ENCODE peak calls at places on chromosomes 12 and 14, in six cellular contexts. L, A, I, M, G and J are unnamed samples.

GRCh38 chr12:62435337-62436163 is 31.1 kb upstream of the MON2 start:
- DNase-seq in L (peak), A (peak), I (peak), M (peak), G (peak), J (peak)

GRCh38 chr12:43835656-43836454 is at the start of gene TMEM117:
- DNase-seq in L (peak), A (peak), I (peak), M (peak), G (peak), J (peak)

GRCh38 chr14:54220122-54220691 is 176.6 kb upstream of the CDKN3 start:
- DNase-seq in L (no peak), A (peak), I (peak), M (peak), G (no peak), J (no peak)

GRCh38 chr14:103123634-103124500 is 606 bp downstream of the TNFAIP2 start:
- DNase-seq in L (no peak), A (peak), I (peak), M (no peak), G (peak), J (no peak)

GRCh38 chr12:4526923-4527546 is 11.7 kb upstream of the RAD51AP1 start:
- DNase-seq in L (peak), A (peak), I (no peak), M (peak), G (no peak), J (no peak)

GRCh38 chr12:1936406-1937320 is 18.2 kb upstream of the CACNA2D4 start:
- DNase-seq in L (peak), A (peak), I (peak), M (no peak), G (no peak), J (no peak)

GRCh38 chr12:79055926-79056674 is 191.5 kb downstream of the SYT1 start:
- DNase-seq in L (peak), A (peak), I (no peak), M (no peak), G (no peak), J (no peak)

GRCh38 chr12:4271433-4272013 is 2.0 kb upstream of the CCND2 start:
- DNase-seq in L (no peak), A (peak), I (no peak), M (no peak), G (no peak), J (no peak)

GRCh38 chr12:13713746-13714400 is 267.5 kb downstream of the GRIN2B start:
- DNase-seq in L (no peak), A (no peak), I (no peak), M (peak), G (no peak), J (no peak)

GRCh38 chr12:47576256-47576655 is 129.6 kb downstream of the RPAP3 start:
- DNase-seq in L (no peak), A (no peak), I (no peak), M (peak), G (no peak), J (peak)

GRCh38 chr14:60210703-60211102 is 38.3 kb upstream of the PPM1A start:
- DNase-seq in L (no peak), A (no peak), I (no peak), M (no peak), G (no peak), J (no peak)

GRCh38 chr14:63039800-63040380 is 5.4 kb downstream of the KCNH5 start:
- DNase-seq in L (peak), A (peak), I (no peak), M (peak), G (peak), J (no peak)

GRCh38 chr14:48805315-48805714 is 780.9 kb downstream of the RPS29 start:
- DNase-seq in L (no peak), A (peak), I (peak), M (peak), G (no peak), J (no peak)

GRCh38 chr12:131117438-131118245 is 163.9 kb downstream of the ADGRD1 start:
- DNase-seq in L (no peak), A (no peak), I (peak), M (no peak), G (no peak), J (no peak)

GRCh38 chr14:96261053-96261452 is 5.0 kb downstream of the BDKRB1 start:
- DNase-seq in L (peak), A (peak), I (no peak), M (no peak), G (no peak), J (no peak)

GRCh38 chr14:96959992-96960391 is 162.8 kb downstream of the VRK1 start:
- DNase-seq in L (no peak), A (no peak), I (no peak), M (no peak), G (no peak), J (no peak)

GRCh38 chr14:90575336-90575735 is 178.5 kb downstream of the CALM1 start:
- DNase-seq in L (no peak), A (no peak), I (no peak), M (no peak), G (no peak), J (no peak)

GRCh38 chr12:51424662-51425539 is at the start of gene SLC4A8:
- DNase-seq in L (peak), A (peak), I (peak), M (peak), G (peak), J (peak)

GRCh38 chr12:93803408-93803807 is 126.2 kb downstream of the CRADD start:
- DNase-seq in L (peak), A (no peak), I (no peak), M (no peak), G (no peak), J (no peak)

GRCh38 chr14:26163761-26164160 is 434.1 kb downstream of the NOVA1 start:
- DNase-seq in L (peak), A (peak), I (peak), M (peak), G (no peak), J (no peak)

GRCh38 chr14:64968651-64969050 is 3.5 kb downstream of the RAB15 start:
- DNase-seq in L (no peak), A (no peak), I (peak), M (no peak), G (no peak), J (no peak)

GRCh38 chr12:24408305-24408704 is 458.8 kb upstream of the SOX5 start:
- DNase-seq in L (no peak), A (no peak), I (no peak), M (no peak), G (no peak), J (no peak)

GRCh38 chr14:22587247-22587646 is 1.8 kb downstream of the DAD1 start:
- DNase-seq in L (no peak), A (no peak), I (no peak), M (no peak), G (no peak), J (no peak)

GRCh38 chr14:56199095-56199975 is 81.1 kb downstream of the PELI2 start:
- DNase-seq in L (peak), A (peak), I (no peak), M (peak), G (no peak), J (no peak)

GRCh38 chr14:25048170-25049126 is 1.5 kb downstream of the STXBP6 start:
- DNase-seq in L (peak), A (no peak), I (no peak), M (no peak), G (no peak), J (no peak)

GRCh38 chr12:34401659-34402227 is 379.4 kb downstream of the ALG10 start:
- DNase-seq in L (no peak), A (no peak), I (no peak), M (no peak), G (no peak), J (no peak)

GRCh38 chr14:73477618-73478266 is 13.0 kb upstream of the RIOX1 start:
- DNase-seq in L (peak), A (no peak), I (no peak), M (no peak), G (peak), J (no peak)

GRCh38 chr12:108798551-108799221 is 58.7 kb downstream of the SSH1 start:
- DNase-seq in L (peak), A (peak), I (no peak), M (no peak), G (no peak), J (no peak)

GRCh38 chr12:61254225-61254624 is 1006.0 kb upstream of the USP15 start:
- DNase-seq in L (no peak), A (no peak), I (no peak), M (peak), G (no peak), J (no peak)

GRCh38 chr12:94263011-94263786 is 114.8 kb downstream of the PLXNC1 start:
- DNase-seq in L (no peak), A (no peak), I (no peak), M (no peak), G (no peak), J (no peak)

GRCh38 chr14:25108959-25109358 is 59.0 kb upstream of the STXBP6 start:
- DNase-seq in L (no peak), A (no peak), I (no peak), M (peak), G (peak), J (no peak)

GRCh38 chr12:55930771-55931316 is at the start of gene DGKA:
- DNase-seq in L (peak), A (peak), I (peak), M (peak), G (no peak), J (no peak)

GRCh38 chr14:63972323-63972932 is 119.6 kb downstream of the SYNE2 start:
- DNase-seq in L (no peak), A (no peak), I (no peak), M (no peak), G (no peak), J (no peak)

GRCh38 chr12:124321040-124321481 is 26.2 kb downstream of the RFLNA start:
- DNase-seq in L (peak), A (peak), I (peak), M (peak), G (peak), J (peak)

GRCh38 chr12:32502693-32503510 is 103.5 kb downstream of the FGD4 start:
- DNase-seq in L (peak), A (peak), I (no peak), M (peak), G (no peak), J (no peak)

DNA sequence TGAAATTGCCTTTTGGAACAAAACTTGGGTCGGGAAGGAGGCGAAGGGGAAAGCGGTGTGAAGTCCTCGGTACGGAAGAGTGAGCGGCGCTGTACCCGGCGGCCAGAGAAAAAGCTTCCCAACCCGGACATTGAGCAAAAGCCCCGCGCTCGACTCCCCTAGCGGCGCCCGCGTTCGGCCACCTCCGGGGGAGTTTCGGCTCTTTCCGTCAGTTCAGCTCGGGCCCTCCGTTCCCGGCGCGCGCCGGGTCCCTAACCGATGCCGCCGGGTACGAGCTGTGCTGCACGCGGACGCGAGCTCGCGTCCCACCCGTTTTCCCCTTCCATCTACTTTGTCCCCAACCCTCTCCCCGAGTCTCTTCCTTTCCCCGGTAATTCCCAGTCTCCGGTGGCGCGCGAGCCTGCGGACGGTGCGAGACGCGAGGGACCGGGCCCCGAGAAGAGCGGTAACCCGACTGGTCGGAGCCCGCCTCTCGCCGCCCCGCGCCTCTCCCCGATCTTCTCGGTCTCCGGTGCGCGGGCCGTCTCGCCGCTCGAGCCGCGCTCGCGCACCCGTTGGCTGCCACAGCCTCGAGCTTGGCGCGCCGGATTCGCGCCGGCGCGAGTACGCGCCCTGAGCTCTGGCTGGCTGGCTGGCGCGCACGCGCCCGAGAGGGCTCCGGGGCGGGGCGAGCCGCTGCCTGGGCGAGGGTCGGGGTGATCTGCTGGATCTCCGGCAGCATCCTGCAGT is 446 bp upstream of the SPATS2 start:
- DNase-seq in L (peak), A (peak), I (peak), M (peak), G (peak), J (peak)
- H3K18ac ChIP-seq in L (peak), A (peak), I (peak), M (peak), G (peak), J (peak)

GRCh38 chr14:94406910-94407309 is 18.5 kb upstream of the SERPINA1 start:
- DNase-seq in L (no peak), A (no peak), I (no peak), M (no peak), G (no peak), J (no peak)

GRCh38 chr14:94407906-94408305 is 19.5 kb upstream of the SERPINA1 start:
- DNase-seq in L (no peak), A (no peak), I (no peak), M (peak), G (no peak), J (no peak)

GRCh38 chr14:94408546-94409095 is 20.2 kb upstream of the SERPINA1 start:
- DNase-seq in L (no peak), A (no peak), I (no peak), M (no peak), G (no peak), J (no peak)

GRCh38 chr14:94412671-94413638 is 24.6 kb upstream of the SERPINA1 start:
- DNase-seq in L (no peak), A (no peak), I (peak), M (peak), G (no peak), J (no peak)

GRCh38 chr14:94411638-94412037 is 23.2 kb upstream of the SERPINA1 start:
- DNase-seq in L (no peak), A (no peak), I (no peak), M (no peak), G (no peak), J (no peak)
- H3K18ac ChIP-seq in L (no peak), A (no peak), I (no peak), M (no peak), G (no peak), J (no peak)

GRCh38 chr14:81436296-81437138 is 36.4 kb upstream of the STON2 start:
- DNase-seq in L (peak), A (peak), I (peak), M (peak), G (peak), J (peak)

GRCh38 chr14:81434230-81434629 is 34.1 kb upstream of the STON2 start:
- DNase-seq in L (no peak), A (no peak), I (no peak), M (peak), G (no peak), J (no peak)

GRCh38 chr14:81437226-81437625 is 37.1 kb upstream of the STON2 start:
- DNase-seq in L (no peak), A (no peak), I (no peak), M (no peak), G (no peak), J (no peak)

GRCh38 chr14:81435048-81435577 is 35.0 kb upstream of the STON2 start:
- DNase-seq in L (no peak), A (no peak), I (no peak), M (no peak), G (no peak), J (no peak)

DNA sequence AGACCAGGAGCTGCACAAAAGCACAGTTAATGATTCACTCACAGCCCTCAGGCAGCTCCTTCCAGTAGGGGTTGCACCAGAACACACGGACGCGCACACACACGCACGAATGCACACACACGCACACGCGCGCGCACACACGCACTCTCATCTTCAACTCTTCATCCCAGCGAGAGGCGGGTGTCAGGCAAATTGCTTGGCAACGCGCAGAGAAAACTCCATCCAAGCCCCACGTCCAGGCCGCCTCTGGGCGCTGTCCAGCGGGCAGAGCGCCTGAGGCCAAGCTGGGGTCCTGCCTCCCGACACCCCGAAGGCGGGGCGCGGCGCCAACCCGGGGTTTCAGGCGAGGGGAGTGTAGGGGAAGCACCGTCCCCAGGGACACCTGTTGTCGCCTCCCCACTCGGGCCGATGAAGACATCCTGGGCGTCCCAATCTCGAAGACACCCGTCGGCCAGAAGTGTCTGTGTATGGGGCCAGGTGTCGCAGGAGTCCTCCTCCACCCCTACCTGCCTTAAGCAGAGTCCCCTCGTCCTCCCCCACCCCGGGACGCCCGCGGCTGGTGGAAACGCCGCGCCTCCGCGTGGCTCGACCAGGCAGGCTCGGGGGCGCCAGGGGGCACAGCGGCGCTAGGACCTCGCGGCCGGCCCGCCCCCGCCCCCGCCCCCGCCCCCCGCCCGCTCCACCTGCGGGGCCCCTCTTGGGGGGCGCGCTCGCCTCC is 35.6 kb upstream of the STON2 start:
- DNase-seq in L (peak), A (peak), I (peak), M (peak), G (no peak), J (peak)
- H3K18ac ChIP-seq in L (no peak), A (no peak), I (no peak), M (peak), G (peak), J (peak)

GRCh38 chr12:106110626-106111300 is 28.0 kb downstream of the NUAK1 start:
- DNase-seq in L (no peak), A (no peak), I (no peak), M (no peak), G (no peak), J (no peak)
- H3K18ac ChIP-seq in L (no peak), A (no peak), I (no peak), M (peak), G (no peak), J (no peak)

DNA sequence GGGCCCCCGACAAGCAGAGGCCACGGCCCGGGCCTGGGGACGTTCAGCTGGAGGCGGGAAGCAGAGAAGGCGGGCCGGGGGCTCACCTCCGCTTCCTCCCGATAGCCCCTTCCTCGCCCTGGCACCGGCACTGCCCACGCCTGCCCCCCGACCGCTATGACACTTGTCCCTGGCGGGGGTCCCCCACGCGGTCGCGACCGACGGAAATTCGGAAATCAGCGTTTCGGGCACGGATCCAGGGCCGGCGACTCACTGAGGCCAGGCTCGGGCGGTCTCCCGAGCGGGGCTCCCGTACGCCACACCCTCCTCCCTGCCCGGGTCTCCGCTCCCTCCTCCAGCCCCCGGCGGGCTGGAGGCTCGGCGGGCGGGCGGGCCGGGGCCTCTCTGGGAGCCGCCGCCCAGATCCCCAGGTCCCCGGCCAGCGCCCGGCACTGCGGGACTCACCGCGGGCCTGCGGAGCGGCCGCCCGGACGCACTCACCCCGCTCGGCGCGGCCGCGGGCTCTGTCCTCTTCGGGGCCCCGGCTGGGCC is 552 bp downstream of the PITPNM2 start:
- DNase-seq in L (no peak), A (peak), I (no peak), M (no peak), G (no peak), J (no peak)
- H3K18ac ChIP-seq in L (peak), A (peak), I (no peak), M (peak), G (peak), J (peak)

GRCh38 chr12:57475271-57476161 is 4.2 kb downstream of the ARHGAP9 start:
- DNase-seq in L (no peak), A (peak), I (peak), M (no peak), G (no peak), J (no peak)

GRCh38 chr12:57477710-57478681 is 1.7 kb downstream of the ARHGAP9 start:
- DNase-seq in L (peak), A (no peak), I (no peak), M (no peak), G (peak), J (no peak)

GRCh38 chr12:57474862-57475261 is 4.8 kb downstream of the ARHGAP9 start:
- DNase-seq in L (no peak), A (no peak), I (no peak), M (no peak), G (no peak), J (no peak)

GRCh38 chr12:57476993-57477709 is 2.5 kb downstream of the ARHGAP9 start:
- DNase-seq in L (no peak), A (no peak), I (no peak), M (no peak), G (no peak), J (no peak)

GRCh38 chr12:57476162-57476992 is 3.3 kb downstream of the ARHGAP9 start:
- DNase-seq in L (no peak), A (no peak), I (peak), M (no peak), G (no peak), J (no peak)
- H3K18ac ChIP-seq in L (no peak), A (no peak), I (no peak), M (no peak), G (no peak), J (peak)

GRCh38 chr12:6216581-6216980 is 16.4 kb downstream of the CD9 start:
- DNase-seq in L (no peak), A (no peak), I (no peak), M (no peak), G (no peak), J (no peak)

GRCh38 chr12:6221146-6221545 is 20.9 kb downstream of the CD9 start:
- DNase-seq in L (no peak), A (no peak), I (no peak), M (no peak), G (no peak), J (no peak)

GRCh38 chr12:6218526-6218925 is 18.3 kb downstream of the CD9 start:
- DNase-seq in L (no peak), A (no peak), I (no peak), M (no peak), G (no peak), J (no peak)

GRCh38 chr12:6222009-6222702 is 22.0 kb downstream of the CD9 start:
- DNase-seq in L (no peak), A (peak), I (no peak), M (no peak), G (peak), J (peak)

GRCh38 chr12:6219980-6220379 is 19.8 kb downstream of the CD9 start:
- DNase-seq in L (no peak), A (no peak), I (peak), M (peak), G (no peak), J (no peak)
- H3K18ac ChIP-seq in L (no peak), A (peak), I (no peak), M (no peak), G (peak), J (no peak)

GRCh38 chr14:100804138-100804537 is 21.8 kb upstream of the MEG3 start:
- DNase-seq in L (no peak), A (no peak), I (no peak), M (no peak), G (no peak), J (no peak)
- H3K18ac ChIP-seq in L (no peak), A (no peak), I (no peak), M (no peak), G (no peak), J (peak)